ENCODE peak calls at places on chromosome 7, in eight cellular contexts. One of them, this sample, is unnamed. For H3K36me3, the result is how much of the 10 kb centered on the place peaks cover.

GRCh38 chr7:82183633-82184032 is 259.9 kb downstream of the CACNA2D1 start:
- DNase-seq in H7: no peak
- DNase-seq in CD4-positive, alpha-beta memory T cell: no peak
- DNase-seq in uterus: no peak
- DNase-seq in right lobe of liver: no peak
- DNase-seq in bronchial epithelial cell: peak
- DNase-seq in spleen: no peak
- DNase-seq in left ventricle myocardium inferior: no peak
- DNase-seq in this sample: no peak

GRCh38 chr7:156816943-156817572 is 75.9 kb downstream of the LMBR1 start:
- DNase-seq in right lobe of liver: no peak
- DNase-seq in H7: no peak
- DNase-seq in bronchial epithelial cell: peak
- DNase-seq in left ventricle myocardium inferior: no peak
- DNase-seq in uterus: no peak
- DNase-seq in spleen: no peak
- DNase-seq in CD4-positive, alpha-beta memory T cell: no peak
- DNase-seq in this sample: no peak

GRCh38 chr7:115910541-115911164 is 119.9 kb downstream of the TFEC start:
- DNase-seq in spleen: no peak
- DNase-seq in CD4-positive, alpha-beta memory T cell: peak
- DNase-seq in H7: no peak
- DNase-seq in bronchial epithelial cell: peak
- DNase-seq in right lobe of liver: no peak
- DNase-seq in left ventricle myocardium inferior: no peak
- DNase-seq in uterus: no peak
- DNase-seq in this sample: no peak

GRCh38 chr7:70619130-70619529 is 512.8 kb upstream of the GALNT17 start:
- DNase-seq in right lobe of liver: no peak
- DNase-seq in CD4-positive, alpha-beta memory T cell: no peak
- DNase-seq in bronchial epithelial cell: no peak
- DNase-seq in uterus: no peak
- DNase-seq in left ventricle myocardium inferior: no peak
- DNase-seq in spleen: no peak
- DNase-seq in H7: peak
- DNase-seq in this sample: no peak

GRCh38 chr7:18666107-18666728 is 170.7 kb downstream of the HDAC9 start:
- DNase-seq in uterus: peak
- DNase-seq in bronchial epithelial cell: peak
- DNase-seq in spleen: peak
- DNase-seq in H7: peak
- DNase-seq in left ventricle myocardium inferior: peak
- DNase-seq in CD4-positive, alpha-beta memory T cell: peak
- DNase-seq in right lobe of liver: peak
- DNase-seq in this sample: peak

GRCh38 chr7:50507898-50508470 is 57.2 kb downstream of the DDC start:
- DNase-seq in uterus: no peak
- DNase-seq in left ventricle myocardium inferior: no peak
- DNase-seq in bronchial epithelial cell: no peak
- DNase-seq in H7: no peak
- DNase-seq in spleen: peak
- DNase-seq in CD4-positive, alpha-beta memory T cell: no peak
- DNase-seq in right lobe of liver: no peak
- DNase-seq in this sample: no peak

GRCh38 chr7:136958016-136958415 is 89.6 kb downstream of the CHRM2 start:
- DNase-seq in CD4-positive, alpha-beta memory T cell: no peak
- DNase-seq in right lobe of liver: no peak
- DNase-seq in uterus: no peak
- DNase-seq in bronchial epithelial cell: no peak
- DNase-seq in H7: no peak
- DNase-seq in left ventricle myocardium inferior: no peak
- DNase-seq in spleen: no peak
- DNase-seq in this sample: no peak

GRCh38 chr7:111424768-111425167 is 137.5 kb downstream of the IMMP2L start:
- DNase-seq in bronchial epithelial cell: peak
- DNase-seq in left ventricle myocardium inferior: no peak
- DNase-seq in H7: no peak
- DNase-seq in CD4-positive, alpha-beta memory T cell: no peak
- DNase-seq in uterus: no peak
- DNase-seq in spleen: no peak
- DNase-seq in right lobe of liver: no peak
- DNase-seq in this sample: no peak

GRCh38 chr7:64881461-64882287 is 21.4 kb upstream of the ZNF273 start:
- DNase-seq in uterus: no peak
- DNase-seq in right lobe of liver: no peak
- DNase-seq in CD4-positive, alpha-beta memory T cell: no peak
- DNase-seq in left ventricle myocardium inferior: no peak
- DNase-seq in bronchial epithelial cell: no peak
- DNase-seq in H7: no peak
- DNase-seq in spleen: no peak
- DNase-seq in this sample: no peak

DNA sequence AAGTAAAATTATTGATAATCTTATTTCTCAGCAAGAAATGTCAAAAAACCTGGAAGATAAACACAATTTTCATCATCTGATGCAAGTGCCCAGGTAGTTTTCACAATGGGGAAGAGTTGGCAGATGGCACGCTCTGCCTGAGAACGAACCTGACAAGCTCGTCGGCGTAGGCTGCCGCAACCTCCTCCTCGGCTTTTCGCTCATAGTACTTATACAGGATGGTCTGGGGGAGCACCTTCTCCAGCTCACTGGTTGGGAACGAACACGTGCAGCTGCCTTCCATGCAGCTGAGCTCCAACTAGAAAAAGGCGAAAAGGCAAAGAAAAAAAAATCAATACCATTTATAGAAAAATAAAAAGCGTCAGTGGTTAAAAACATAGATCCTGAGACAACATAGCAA is 68.9 kb downstream of the RNF216 start:
- DNase-seq in bronchial epithelial cell: no peak
- DNase-seq in spleen: no peak
- DNase-seq in uterus: no peak
- DNase-seq in H7: no peak
- DNase-seq in CD4-positive, alpha-beta memory T cell: no peak
- DNase-seq in left ventricle myocardium inferior: no peak
- DNase-seq in right lobe of liver: no peak
- DNase-seq in this sample: no peak
- H3K36me3 ChIP-seq in bronchial epithelial cell: under half
- H3K36me3 ChIP-seq in spleen: half or more
- H3K36me3 ChIP-seq in uterus: under half
- H3K36me3 ChIP-seq in H7: under half
- H3K36me3 ChIP-seq in CD4-positive, alpha-beta memory T cell: half or more
- H3K36me3 ChIP-seq in left ventricle myocardium inferior: half or more
- H3K36me3 ChIP-seq in right lobe of liver: under half
- H3K36me3 ChIP-seq in this sample: half or more

DNA sequence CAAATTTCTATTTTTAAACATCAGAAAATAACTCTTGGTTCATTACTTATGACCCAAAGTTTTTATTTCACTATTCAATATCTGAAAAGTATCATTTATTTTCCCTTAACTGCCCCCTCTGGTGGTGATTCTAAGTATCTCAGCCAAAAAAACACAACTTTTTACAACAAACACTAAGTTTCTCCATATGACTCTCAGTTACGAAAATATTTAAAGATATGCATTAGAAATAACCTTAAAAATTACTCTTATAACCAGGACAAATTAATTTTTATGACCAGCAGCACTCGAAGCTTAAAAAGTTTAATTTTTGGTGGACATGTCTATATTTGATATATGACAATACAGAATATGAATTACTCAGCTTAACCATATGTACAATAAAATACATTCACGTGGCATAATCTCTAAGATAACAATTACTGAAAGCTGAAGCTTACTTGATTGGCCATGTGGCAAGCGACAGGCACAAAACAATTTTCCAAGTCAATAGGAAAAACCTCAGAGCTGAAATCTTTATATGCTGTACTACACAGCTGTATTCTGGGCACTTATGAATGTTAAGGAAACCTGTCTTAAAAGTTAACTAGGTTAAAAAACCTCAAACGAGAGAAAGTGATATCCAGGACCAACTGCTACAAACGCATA is 2.3 kb downstream of the HNRNPA2B1 start:
- DNase-seq in bronchial epithelial cell: peak
- DNase-seq in spleen: no peak
- DNase-seq in left ventricle myocardium inferior: no peak
- DNase-seq in H7: no peak
- DNase-seq in right lobe of liver: no peak
- DNase-seq in uterus: no peak
- DNase-seq in CD4-positive, alpha-beta memory T cell: peak
- DNase-seq in this sample: no peak
- H3K36me3 ChIP-seq in bronchial epithelial cell: under half
- H3K36me3 ChIP-seq in spleen: half or more
- H3K36me3 ChIP-seq in left ventricle myocardium inferior: half or more
- H3K36me3 ChIP-seq in H7: under half
- H3K36me3 ChIP-seq in right lobe of liver: under half
- H3K36me3 ChIP-seq in uterus: under half
- H3K36me3 ChIP-seq in CD4-positive, alpha-beta memory T cell: under half
- H3K36me3 ChIP-seq in this sample: under half

DNA sequence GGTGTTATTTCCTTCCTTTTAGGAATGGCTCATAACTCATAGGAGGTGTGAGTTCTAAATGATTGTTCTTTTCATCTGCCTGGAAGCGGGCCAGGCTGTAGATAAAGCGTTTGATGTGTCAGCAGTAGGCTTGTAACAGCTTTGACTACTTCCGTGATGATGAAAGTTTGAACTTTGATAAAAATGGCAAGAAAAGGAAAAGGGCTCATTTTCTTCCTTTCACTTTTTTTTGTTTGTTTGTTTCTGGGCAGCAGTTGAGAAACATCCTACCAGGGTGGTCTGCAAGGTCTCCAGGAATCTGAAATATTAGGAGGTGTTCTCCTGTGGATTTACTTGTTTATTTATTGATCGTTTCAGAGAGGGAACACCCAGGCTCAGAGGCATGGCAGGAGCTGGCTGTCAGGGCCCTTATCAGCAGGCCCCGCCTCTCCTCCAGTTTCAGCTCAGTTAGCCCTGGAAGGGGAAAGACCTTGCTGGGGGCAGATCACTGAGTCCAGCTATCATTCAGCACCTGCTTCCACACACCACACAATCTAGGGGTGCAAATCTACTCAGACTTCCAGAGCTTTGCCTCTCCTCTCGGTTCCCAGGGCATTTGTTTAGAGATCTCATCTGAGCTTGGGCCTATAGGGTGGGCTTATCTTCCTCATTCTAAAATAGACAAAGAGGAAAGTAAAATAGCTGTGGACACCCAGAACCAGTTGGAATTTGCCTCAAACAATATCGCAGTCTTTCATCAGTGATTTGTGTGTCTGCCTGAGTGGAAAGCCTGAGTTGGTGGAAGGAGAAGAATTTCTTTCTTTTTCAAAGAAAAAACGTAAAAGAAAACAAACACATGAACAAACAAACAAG is 131.0 kb downstream of the BMPER start:
- DNase-seq in CD4-positive, alpha-beta memory T cell: no peak
- DNase-seq in bronchial epithelial cell: peak
- DNase-seq in spleen: peak
- DNase-seq in uterus: peak
- DNase-seq in right lobe of liver: peak
- DNase-seq in H7: no peak
- DNase-seq in left ventricle myocardium inferior: no peak
- DNase-seq in this sample: no peak
- H3K36me3 ChIP-seq in CD4-positive, alpha-beta memory T cell: under half
- H3K36me3 ChIP-seq in bronchial epithelial cell: under half
- H3K36me3 ChIP-seq in spleen: under half
- H3K36me3 ChIP-seq in uterus: under half
- H3K36me3 ChIP-seq in right lobe of liver: under half
- H3K36me3 ChIP-seq in H7: under half
- H3K36me3 ChIP-seq in left ventricle myocardium inferior: under half
- H3K36me3 ChIP-seq in this sample: under half

GRCh38 chr7:2088801-2089200 is 143.9 kb downstream of the MAD1L1 start:
- DNase-seq in H7: no peak
- DNase-seq in bronchial epithelial cell: no peak
- DNase-seq in uterus: no peak
- DNase-seq in CD4-positive, alpha-beta memory T cell: no peak
- DNase-seq in left ventricle myocardium inferior: no peak
- DNase-seq in right lobe of liver: no peak
- DNase-seq in spleen: no peak
- DNase-seq in this sample: no peak

GRCh38 chr7:2085804-2086203 is 146.9 kb downstream of the MAD1L1 start:
- DNase-seq in uterus: no peak
- DNase-seq in H7: no peak
- DNase-seq in CD4-positive, alpha-beta memory T cell: no peak
- DNase-seq in spleen: no peak
- DNase-seq in left ventricle myocardium inferior: no peak
- DNase-seq in bronchial epithelial cell: no peak
- DNase-seq in right lobe of liver: no peak
- DNase-seq in this sample: no peak

GRCh38 chr7:2084781-2085505 is 147.8 kb downstream of the MAD1L1 start:
- DNase-seq in uterus: no peak
- DNase-seq in spleen: no peak
- DNase-seq in H7: no peak
- DNase-seq in right lobe of liver: no peak
- DNase-seq in left ventricle myocardium inferior: no peak
- DNase-seq in bronchial epithelial cell: no peak
- DNase-seq in CD4-positive, alpha-beta memory T cell: no peak
- DNase-seq in this sample: no peak

GRCh38 chr7:2086229-2086628 is 146.5 kb downstream of the MAD1L1 start:
- DNase-seq in left ventricle myocardium inferior: peak
- DNase-seq in bronchial epithelial cell: no peak
- DNase-seq in CD4-positive, alpha-beta memory T cell: no peak
- DNase-seq in right lobe of liver: no peak
- DNase-seq in spleen: no peak
- DNase-seq in H7: no peak
- DNase-seq in uterus: no peak
- DNase-seq in this sample: no peak

GRCh38 chr7:2087744-2088143 is 145.0 kb downstream of the MAD1L1 start:
- DNase-seq in spleen: no peak
- DNase-seq in left ventricle myocardium inferior: no peak
- DNase-seq in H7: no peak
- DNase-seq in right lobe of liver: no peak
- DNase-seq in uterus: no peak
- DNase-seq in bronchial epithelial cell: no peak
- DNase-seq in CD4-positive, alpha-beta memory T cell: no peak
- DNase-seq in this sample: no peak
- H3K36me3 ChIP-seq in spleen: under half
- H3K36me3 ChIP-seq in left ventricle myocardium inferior: under half
- H3K36me3 ChIP-seq in H7: under half
- H3K36me3 ChIP-seq in right lobe of liver: under half
- H3K36me3 ChIP-seq in uterus: under half
- H3K36me3 ChIP-seq in bronchial epithelial cell: under half
- H3K36me3 ChIP-seq in CD4-positive, alpha-beta memory T cell: under half
- H3K36me3 ChIP-seq in this sample: under half